ENCODE peak calls at places on chromosomes 4 and X, in six cellular contexts. J is HCT116, H is NT2/D1, K is GM12878, T is K562, E is H1. R is an unnamed sample.

GRCh38 chr4:133464311-133464710 is 315.2 kb downstream of the PCDH10 start:
- DNase-seq in E (no peak), T (no peak), J (no peak), H (no peak), K (no peak), R (no peak)

GRCh38 chr4:53478671-53479456 is 101.4 kb downstream of the FIP1L1 start:
- DNase-seq in K (no peak), J (no peak), H (no peak), T (no peak), E (no peak), R (no peak)

GRCh38 chrX:10677490-10677889 is 57.1 kb upstream of the MID1 start:
- DNase-seq in E (no peak), T (no peak), J (no peak), H (no peak), K (no peak), R (no peak)

GRCh38 chr4:110033994-110034393 is 121.3 kb downstream of the EGF start:
- DNase-seq in H (no peak), K (peak), T (no peak), J (no peak), E (no peak), R (no peak)

GRCh38 chr4:82611982-82612381 is 50.2 kb upstream of the TMEM150C start:
- DNase-seq in T (no peak), K (no peak), J (no peak), H (no peak), E (no peak), R (no peak)

GRCh38 chr4:175998782-175999181 is 66.9 kb upstream of the WDR17 start:
- DNase-seq in J (peak), K (no peak), E (peak), H (peak), T (no peak), R (no peak)

GRCh38 chrX:16771483-16772398 is 14.5 kb upstream of the TXLNG start:
- DNase-seq in E (no peak), T (peak), H (peak), K (no peak), J (peak), R (peak)

GRCh38 chr4:13705521-13706035 is 78.1 kb upstream of the BOD1L1 start:
- DNase-seq in K (no peak), H (no peak), T (no peak), J (no peak), E (no peak), R (no peak)

GRCh38 chr4:17066972-17067371 is 168.5 kb upstream of the LDB2 start:
- DNase-seq in H (no peak), J (no peak), T (no peak), K (no peak), E (no peak), R (no peak)

GRCh38 chr4:128524311-128524710 is 236.7 kb upstream of the PGRMC2 start:
- DNase-seq in H (no peak), J (peak), K (no peak), E (no peak), T (no peak), R (no peak)

GRCh38 chrX:40573763-40574162 is 7.0 kb upstream of the ATP6AP2 start:
- DNase-seq in E (peak), J (no peak), H (no peak), K (no peak), T (no peak), R (peak)

GRCh38 chr4:8250637-8251036 is 18.9 kb upstream of the HTRA3 start:
- DNase-seq in E (no peak), H (no peak), K (no peak), J (no peak), T (no peak), R (no peak)

GRCh38 chr4:38670061-38670894 is 6.3 kb downstream of the KLF3 start:
- DNase-seq in H (no peak), E (no peak), K (no peak), J (no peak), T (no peak), R (no peak)

GRCh38 chr4:52996261-52997131 is 134.4 kb downstream of the RASL11B start:
- DNase-seq in E (no peak), K (no peak), T (no peak), J (no peak), H (no peak), R (no peak)

GRCh38 chr4:99027304-99027703 is 31.8 kb downstream of the METAP1 start:
- DNase-seq in H (no peak), T (no peak), K (no peak), E (no peak), J (no peak), R (peak)

GRCh38 chr4:109978704-109979103 is 66.0 kb downstream of the EGF start:
- DNase-seq in E (no peak), K (no peak), J (no peak), T (no peak), H (no peak), R (no peak)

GRCh38 chr4:178387756-178388155 is 945.5 kb upstream of the AGA start:
- DNase-seq in J (no peak), H (no peak), E (no peak), T (no peak), K (no peak), R (no peak)

GRCh38 chr4:168451744-168452394 is 28.4 kb downstream of the DDX60L start:
- DNase-seq in H (no peak), K (no peak), J (peak), T (no peak), E (no peak), R (no peak)
- TF ChIP-seq ZNF274 in H (no peak), K (no peak), J (no peak), T (no peak), E (no peak), R (no peak)

DNA sequence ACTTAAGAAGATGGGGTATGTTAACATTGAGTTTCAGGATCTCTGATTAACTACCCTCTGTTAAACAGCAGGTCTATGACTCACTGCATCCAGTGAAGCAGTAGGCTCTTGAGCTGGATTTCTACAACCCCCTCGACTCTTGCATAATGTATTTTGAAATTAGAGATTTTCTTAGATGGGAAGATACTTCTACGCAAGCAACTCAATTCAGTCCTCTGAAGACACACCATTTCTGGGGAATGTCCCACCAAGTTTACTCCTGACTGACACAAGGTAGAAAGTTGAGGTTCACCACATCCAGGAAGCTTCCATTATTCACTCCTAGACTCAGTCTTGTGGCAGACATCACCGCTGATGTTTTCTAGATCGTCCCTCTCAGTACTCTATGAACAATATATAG is 12.9 kb downstream of the PALLD start:
- DNase-seq in H (no peak), K (no peak), J (no peak), T (no peak), E (no peak), R (no peak)
- TF ChIP-seq ZNF274 in H (no peak), K (no peak), J (no peak), T (no peak), E (no peak), R (no peak)

DNA sequence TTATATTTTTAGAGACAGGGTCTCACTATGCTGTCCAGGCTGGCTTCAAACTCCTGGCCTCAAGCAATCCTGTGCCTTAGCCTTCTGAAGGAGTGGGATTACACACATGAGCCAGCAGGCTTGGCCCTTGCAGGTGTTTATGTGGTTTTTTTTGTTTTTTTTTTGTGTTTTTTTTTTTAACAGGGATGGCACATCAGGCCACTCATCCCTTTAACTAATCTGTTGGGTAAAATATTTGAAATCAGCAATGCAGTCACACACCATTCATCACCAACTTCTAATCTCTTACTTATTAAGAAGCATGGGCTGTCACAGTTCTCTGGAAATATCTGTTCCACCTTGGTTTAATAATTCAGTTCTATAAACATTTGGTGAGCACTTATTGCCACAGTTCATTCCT is 12.2 kb downstream of the CCDC160 start:
- DNase-seq in H (no peak), J (no peak), T (no peak), E (no peak), K (no peak), R (no peak)
- TF ChIP-seq ZNF274 in H (no peak), J (no peak), T (no peak), E (no peak), K (no peak), R (no peak)

GRCh38 chr4:106444557-106444956 is 76.0 kb upstream of the GIMD1 start:
- DNase-seq in K (no peak), H (no peak), T (no peak), J (peak), E (no peak), R (peak)

GRCh38 chr4:106454581-106454980 is 86.0 kb upstream of the GIMD1 start:
- DNase-seq in J (no peak), K (no peak), E (no peak), T (no peak), H (no peak), R (no peak)

DNA sequence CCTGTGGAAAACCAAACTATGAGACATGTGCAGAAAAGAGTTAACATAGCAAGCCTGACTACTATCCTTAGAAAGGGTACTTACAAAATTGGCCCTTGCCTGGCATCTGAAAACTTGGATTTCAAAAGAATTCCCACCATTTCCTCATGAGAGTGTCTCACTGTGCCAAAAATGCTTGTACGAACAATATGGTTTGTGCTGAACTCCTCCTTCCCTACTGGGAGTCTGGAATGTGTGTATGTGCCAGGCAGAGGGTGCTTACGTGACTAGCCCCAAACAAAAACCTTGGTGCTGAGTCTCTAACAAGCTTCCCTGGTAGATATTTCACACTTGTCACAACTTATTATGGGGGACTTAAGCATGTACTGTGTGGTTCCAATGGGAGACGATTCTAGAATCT is 81.7 kb upstream of the GIMD1 start:
- DNase-seq in T (no peak), J (no peak), E (no peak), H (no peak), K (no peak), R (no peak)
- TF ChIP-seq ZNF274 in T (no peak), J (no peak), E (no peak), H (no peak), K (no peak), R (no peak)

GRCh38 chr4:73871911-73872310 is 2.7 kb downstream of the CXCL1 start:
- DNase-seq in E (no peak), K (no peak), H (no peak), J (no peak), T (no peak), R (no peak)
- TF ChIP-seq ZNF274 in E (no peak), K (no peak), H (no peak), J (no peak), T (no peak), R (no peak)

GRCh38 chr4:125003840-125004239 is 291.3 kb upstream of the ANKRD50 start:
- DNase-seq in T (no peak), E (no peak), H (no peak), K (no peak), J (no peak), R (no peak)
- TF ChIP-seq ZNF274 in T (no peak), E (no peak), H (no peak), K (no peak), J (no peak), R (no peak)

GRCh38 chr4:15031993-15032660 is 29.8 kb downstream of the CPEB2 start:
- DNase-seq in H (no peak), T (no peak), K (no peak), E (no peak), J (no peak), R (no peak)
- TF ChIP-seq ZNF274 in H (no peak), T (no peak), K (no peak), E (no peak), J (no peak), R (no peak)

GRCh38 chr4:114265342-114265741 is 285.9 kb upstream of the ARSJ start:
- DNase-seq in K (no peak), T (no peak), E (no peak), J (no peak), H (no peak), R (no peak)

GRCh38 chr4:114264877-114265291 is 285.4 kb upstream of the ARSJ start:
- DNase-seq in J (peak), E (no peak), K (no peak), T (no peak), H (no peak), R (peak)

GRCh38 chr4:114263233-114263632 is 283.8 kb upstream of the ARSJ start:
- DNase-seq in H (no peak), J (no peak), T (no peak), K (no peak), E (no peak), R (no peak)

GRCh38 chr4:114267976-114268375 is 288.5 kb upstream of the ARSJ start:
- DNase-seq in T (no peak), H (no peak), K (no peak), J (no peak), E (no peak), R (no peak)

DNA sequence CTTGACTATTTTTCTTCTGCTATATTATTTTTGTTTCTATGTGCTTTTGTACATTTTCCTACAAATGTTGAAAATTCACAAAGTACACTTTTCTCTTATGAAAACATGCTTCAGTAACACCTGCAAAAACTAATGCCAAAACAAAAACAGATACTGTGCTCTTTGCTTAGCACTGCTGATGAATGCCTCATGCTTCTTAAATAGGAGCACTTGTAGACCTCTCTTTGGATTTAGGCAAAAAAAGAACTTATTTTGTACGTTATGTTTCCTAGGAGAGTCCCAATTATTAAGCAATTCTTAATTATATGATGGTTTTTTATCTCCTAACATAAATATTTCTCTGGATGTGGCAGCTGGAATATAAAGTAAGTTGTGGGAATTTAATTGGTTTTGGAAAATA is 285.0 kb upstream of the ARSJ start:
- DNase-seq in J (no peak), K (no peak), H (no peak), E (no peak), T (no peak), R (no peak)
- TF ChIP-seq ZNF274 in J (no peak), K (no peak), H (no peak), E (no peak), T (no peak), R (no peak)

R was measured in HepG2.